ENCODE peak calls at places on chromosomes 12 and 14, in eight cellular contexts. V is NCI-H2029 treated with DMSO at 0.1 percent for 48 hours; D is H54; U is stimulated activated CD4-positive, alpha-beta T cell treated with anti-CD3 and anti-CD28 coated beads, Interleukin-1b, Interleukin-23, amount 100 ng/mL, for 24 hours; C is endothelial cell; Q is activated CD8-positive, alpha-beta memory T cell treated with anti-CD3 and anti-CD28 coated beads for 1 hour; I is HCEC 1CT; A is AG10803. J is an unnamed sample.

GRCh38 chr14:71647086-71647784 is 285.0 kb upstream of the RGS6 start:
- DNase-seq in U (no peak), Q (no peak), V (peak), C (no peak), D (no peak), I (no peak), A (no peak), J (peak)

GRCh38 chr12:85278598-85279448 is 1.2 kb upstream of the ALX1 start:
- DNase-seq in A (no peak), C (no peak), V (no peak), U (no peak), I (no peak), Q (no peak), D (no peak), J (no peak)

GRCh38 chr12:89238593-89238992 is 113.7 kb downstream of the DUSP6 start:
- DNase-seq in A (no peak), U (no peak), Q (no peak), V (peak), C (no peak), D (no peak), I (no peak), J (no peak)

GRCh38 chr12:53133722-53134121 is 30.4 kb downstream of the SOAT2 start:
- DNase-seq in A (no peak), D (no peak), V (no peak), C (no peak), Q (no peak), I (no peak), U (no peak), J (no peak)

GRCh38 chr14:106586098-106586704 is 1059.8 kb downstream of the TMEM121 start:
- DNase-seq in U (peak), A (no peak), Q (peak), I (no peak), V (no peak), D (peak), C (no peak), J (no peak)

GRCh38 chr14:61503167-61503801 is 181.9 kb downstream of the PRKCH start:
- DNase-seq in V (no peak), D (no peak), A (peak), U (no peak), I (no peak), C (no peak), Q (peak), J (no peak)

GRCh38 chr12:51752490-51752889 is 96.0 kb downstream of the FIGNL2 start:
- DNase-seq in I (peak), C (no peak), Q (no peak), D (peak), V (no peak), U (no peak), A (peak), J (peak)

GRCh38 chr14:74618078-74618952 is 6.3 kb upstream of the LTBP2 start:
- DNase-seq in U (no peak), A (peak), V (no peak), I (peak), D (peak), Q (peak), C (no peak), J (no peak)

GRCh38 chr12:2539938-2540337 is 254.8 kb upstream of the FKBP4 start:
- DNase-seq in U (no peak), C (no peak), V (no peak), A (no peak), I (no peak), Q (no peak), D (no peak), J (no peak)

GRCh38 chr12:84166812-84167211 is 745.8 kb downstream of the SLC6A15 start:
- DNase-seq in A (no peak), Q (no peak), V (no peak), U (no peak), D (no peak), I (no peak), C (no peak), J (no peak)

GRCh38 chr12:48750215-48750614 is 33.7 kb upstream of the CCNT1 start:
- DNase-seq in I (peak), D (no peak), Q (no peak), C (no peak), A (peak), U (no peak), V (no peak), J (no peak)

GRCh38 chr14:100769035-100769939 is 42.6 kb downstream of the DLK1 start:
- DNase-seq in I (no peak), D (no peak), Q (no peak), A (no peak), C (no peak), V (no peak), U (no peak), J (no peak)

GRCh38 chr12:100211698-100212097 is 11.1 kb downstream of the ACTR6 start:
- DNase-seq in Q (no peak), A (no peak), U (no peak), I (no peak), C (no peak), V (no peak), D (no peak), J (no peak)

GRCh38 chr12:75805905-75806304 is 225.7 kb downstream of the PHLDA1 start:
- DNase-seq in C (no peak), A (peak), U (no peak), D (no peak), Q (no peak), V (no peak), I (no peak), J (no peak)

GRCh38 chr12:68623984-68624383 is 13.3 kb downstream of the RAP1B start:
- DNase-seq in C (no peak), A (peak), Q (no peak), V (no peak), D (no peak), U (no peak), I (peak), J (no peak)

GRCh38 chr12:107668743-107669142 is 16.9 kb upstream of the PWP1 start:
- DNase-seq in V (no peak), Q (no peak), D (no peak), A (no peak), C (no peak), U (no peak), I (no peak), J (no peak)

GRCh38 chr12:9184276-9184675 is 23.9 kb downstream of the PZP start:
- DNase-seq in A (no peak), V (no peak), I (no peak), D (no peak), U (no peak), Q (no peak), C (no peak), J (no peak)

GRCh38 chr12:86948851-86949250 is 692.7 kb upstream of the MGAT4C start:
- DNase-seq in C (no peak), I (peak), U (no peak), V (no peak), D (no peak), A (no peak), Q (no peak), J (no peak)

GRCh38 chr12:111174283-111175108 is 194.4 kb downstream of the PHETA1 start:
- DNase-seq in A (no peak), D (no peak), U (no peak), V (no peak), I (no peak), C (no peak), Q (no peak), J (no peak)

GRCh38 chr12:57521475-57522018 is 1.1 kb upstream of the MBD6 start:
- DNase-seq in Q (no peak), I (no peak), D (no peak), U (peak), V (no peak), A (peak), C (peak), J (peak)

GRCh38 chr12:13275366-13275765 is 78.8 kb downstream of the EMP1 start:
- DNase-seq in C (peak), Q (no peak), A (no peak), V (no peak), D (no peak), I (no peak), U (no peak), J (no peak)

GRCh38 chr14:33551963-33552362 is 398.9 kb downstream of the EGLN3 start:
- DNase-seq in D (no peak), U (no peak), A (no peak), C (no peak), Q (no peak), V (peak), I (no peak), J (no peak)

GRCh38 chr14:26867171-26867757 is 269.4 kb upstream of the NOVA1 start:
- DNase-seq in V (no peak), D (no peak), C (no peak), U (no peak), I (peak), Q (no peak), A (no peak), J (peak)

GRCh38 chr12:6201199-6201608 is 1.0 kb downstream of the CD9 start:
- DNase-seq in C (no peak), V (peak), Q (no peak), D (no peak), A (no peak), U (no peak), I (no peak), J (peak)

GRCh38 chr12:57196956-57197355 is 19.6 kb upstream of the NXPH4 start:
- DNase-seq in C (no peak), U (no peak), V (no peak), D (no peak), Q (no peak), I (no peak), A (no peak), J (no peak)

GRCh38 chr14:61528591-61529021 is 166.7 kb upstream of the HIF1A start:
- DNase-seq in A (peak), V (no peak), D (peak), Q (no peak), U (no peak), C (no peak), I (peak), J (no peak)

GRCh38 chr12:31227401-31227981 is 98.5 kb downstream of the SINHCAF start:
- DNase-seq in Q (no peak), A (no peak), C (no peak), I (no peak), U (no peak), D (no peak), V (no peak), J (no peak)